ENCODE peak calls at places on chromosomes 7 and 10, in eight cellular contexts. One of them, this sample, is unnamed.

GRCh38 chr7:105760549-105761447 is 115.6 kb downstream of the ATXN7L1 start:
- DNase-seq in HT-29: no peak
- DNase-seq in GM04503: no peak
- DNase-seq in GM03348: peak
- DNase-seq in stimulated activated CD4-positive, alpha-beta T cell treated with anti-CD3 and anti-CD28 coated beads, Interleukin-15, amount 100 ng/mL, for 1 hour: no peak
- DNase-seq in NCI-H1105: no peak
- DNase-seq in stimulated activated CD8-positive, alpha-beta memory T cell treated with anti-CD3 and anti-CD28 coated beads, Interleukin-15, amount 100 ng/mL, for 4 hours: no peak
- DNase-seq in AG09319: no peak
- DNase-seq in this sample: no peak

GRCh38 chr10:49552277-49552676 is 13.4 kb upstream of the ERCC6 start:
- DNase-seq in stimulated activated CD8-positive, alpha-beta memory T cell treated with anti-CD3 and anti-CD28 coated beads, Interleukin-15, amount 100 ng/mL, for 4 hours: no peak
- DNase-seq in NCI-H1105: no peak
- DNase-seq in HT-29: no peak
- DNase-seq in GM04503: peak
- DNase-seq in AG09319: no peak
- DNase-seq in GM03348: peak
- DNase-seq in stimulated activated CD4-positive, alpha-beta T cell treated with anti-CD3 and anti-CD28 coated beads, Interleukin-15, amount 100 ng/mL, for 1 hour: no peak
- DNase-seq in this sample: no peak

GRCh38 chr7:146115665-146116451 is 743 bp upstream of the CNTNAP2 start:
- DNase-seq in GM03348: peak
- DNase-seq in NCI-H1105: peak
- DNase-seq in stimulated activated CD8-positive, alpha-beta memory T cell treated with anti-CD3 and anti-CD28 coated beads, Interleukin-15, amount 100 ng/mL, for 4 hours: no peak
- DNase-seq in GM04503: no peak
- DNase-seq in AG09319: no peak
- DNase-seq in stimulated activated CD4-positive, alpha-beta T cell treated with anti-CD3 and anti-CD28 coated beads, Interleukin-15, amount 100 ng/mL, for 1 hour: no peak
- DNase-seq in HT-29: no peak
- DNase-seq in this sample: no peak

GRCh38 chr10:122346326-122346950 is 28.1 kb upstream of the PLEKHA1 start:
- DNase-seq in stimulated activated CD4-positive, alpha-beta T cell treated with anti-CD3 and anti-CD28 coated beads, Interleukin-15, amount 100 ng/mL, for 1 hour: no peak
- DNase-seq in GM03348: no peak
- DNase-seq in AG09319: no peak
- DNase-seq in NCI-H1105: no peak
- DNase-seq in HT-29: no peak
- DNase-seq in stimulated activated CD8-positive, alpha-beta memory T cell treated with anti-CD3 and anti-CD28 coated beads, Interleukin-15, amount 100 ng/mL, for 4 hours: no peak
- DNase-seq in GM04503: no peak
- DNase-seq in this sample: no peak

GRCh38 chr7:139842414-139843210 is 13.5 kb downstream of the TBXAS1 start:
- DNase-seq in stimulated activated CD8-positive, alpha-beta memory T cell treated with anti-CD3 and anti-CD28 coated beads, Interleukin-15, amount 100 ng/mL, for 4 hours: no peak
- DNase-seq in GM04503: no peak
- DNase-seq in AG09319: no peak
- DNase-seq in NCI-H1105: no peak
- DNase-seq in HT-29: no peak
- DNase-seq in GM03348: no peak
- DNase-seq in stimulated activated CD4-positive, alpha-beta T cell treated with anti-CD3 and anti-CD28 coated beads, Interleukin-15, amount 100 ng/mL, for 1 hour: no peak
- DNase-seq in this sample: no peak

GRCh38 chr7:81743665-81744064 is 26.2 kb downstream of the HGF start:
- DNase-seq in stimulated activated CD8-positive, alpha-beta memory T cell treated with anti-CD3 and anti-CD28 coated beads, Interleukin-15, amount 100 ng/mL, for 4 hours: no peak
- DNase-seq in stimulated activated CD4-positive, alpha-beta T cell treated with anti-CD3 and anti-CD28 coated beads, Interleukin-15, amount 100 ng/mL, for 1 hour: no peak
- DNase-seq in NCI-H1105: no peak
- DNase-seq in GM03348: no peak
- DNase-seq in GM04503: no peak
- DNase-seq in HT-29: no peak
- DNase-seq in AG09319: no peak
- DNase-seq in this sample: no peak

GRCh38 chr10:23439452-23439919 is 611 bp downstream of the OTUD1 start:
- DNase-seq in stimulated activated CD4-positive, alpha-beta T cell treated with anti-CD3 and anti-CD28 coated beads, Interleukin-15, amount 100 ng/mL, for 1 hour: peak
- DNase-seq in GM03348: no peak
- DNase-seq in AG09319: no peak
- DNase-seq in stimulated activated CD8-positive, alpha-beta memory T cell treated with anti-CD3 and anti-CD28 coated beads, Interleukin-15, amount 100 ng/mL, for 4 hours: no peak
- DNase-seq in GM04503: no peak
- DNase-seq in HT-29: no peak
- DNase-seq in NCI-H1105: no peak
- DNase-seq in this sample: no peak

GRCh38 chr10:129905553-129905952 is 58.5 kb downstream of the EBF3 start:
- DNase-seq in NCI-H1105: no peak
- DNase-seq in stimulated activated CD4-positive, alpha-beta T cell treated with anti-CD3 and anti-CD28 coated beads, Interleukin-15, amount 100 ng/mL, for 1 hour: no peak
- DNase-seq in GM03348: no peak
- DNase-seq in HT-29: no peak
- DNase-seq in stimulated activated CD8-positive, alpha-beta memory T cell treated with anti-CD3 and anti-CD28 coated beads, Interleukin-15, amount 100 ng/mL, for 4 hours: no peak
- DNase-seq in AG09319: no peak
- DNase-seq in GM04503: no peak
- DNase-seq in this sample: no peak

GRCh38 chr10:77406764-77407430 is 230.7 kb downstream of the KCNMA1 start:
- DNase-seq in GM04503: no peak
- DNase-seq in HT-29: no peak
- DNase-seq in GM03348: no peak
- DNase-seq in AG09319: no peak
- DNase-seq in stimulated activated CD4-positive, alpha-beta T cell treated with anti-CD3 and anti-CD28 coated beads, Interleukin-15, amount 100 ng/mL, for 1 hour: no peak
- DNase-seq in NCI-H1105: no peak
- DNase-seq in stimulated activated CD8-positive, alpha-beta memory T cell treated with anti-CD3 and anti-CD28 coated beads, Interleukin-15, amount 100 ng/mL, for 4 hours: no peak
- DNase-seq in this sample: no peak

GRCh38 chr7:22762866-22763265 is 35.9 kb downstream of the IL6 start:
- DNase-seq in AG09319: no peak
- DNase-seq in GM04503: no peak
- DNase-seq in GM03348: no peak
- DNase-seq in stimulated activated CD8-positive, alpha-beta memory T cell treated with anti-CD3 and anti-CD28 coated beads, Interleukin-15, amount 100 ng/mL, for 4 hours: no peak
- DNase-seq in stimulated activated CD4-positive, alpha-beta T cell treated with anti-CD3 and anti-CD28 coated beads, Interleukin-15, amount 100 ng/mL, for 1 hour: no peak
- DNase-seq in NCI-H1105: no peak
- DNase-seq in HT-29: no peak
- DNase-seq in this sample: no peak

GRCh38 chr10:33212061-33212748 is 122.3 kb downstream of the NRP1 start:
- DNase-seq in stimulated activated CD8-positive, alpha-beta memory T cell treated with anti-CD3 and anti-CD28 coated beads, Interleukin-15, amount 100 ng/mL, for 4 hours: no peak
- DNase-seq in AG09319: no peak
- DNase-seq in GM04503: no peak
- DNase-seq in stimulated activated CD4-positive, alpha-beta T cell treated with anti-CD3 and anti-CD28 coated beads, Interleukin-15, amount 100 ng/mL, for 1 hour: no peak
- DNase-seq in NCI-H1105: no peak
- DNase-seq in HT-29: no peak
- DNase-seq in GM03348: no peak
- DNase-seq in this sample: no peak

GRCh38 chr7:15720849-15721471 is 34.5 kb upstream of the MEOX2 start:
- DNase-seq in GM03348: peak
- DNase-seq in AG09319: peak
- DNase-seq in stimulated activated CD4-positive, alpha-beta T cell treated with anti-CD3 and anti-CD28 coated beads, Interleukin-15, amount 100 ng/mL, for 1 hour: no peak
- DNase-seq in NCI-H1105: peak
- DNase-seq in stimulated activated CD8-positive, alpha-beta memory T cell treated with anti-CD3 and anti-CD28 coated beads, Interleukin-15, amount 100 ng/mL, for 4 hours: no peak
- DNase-seq in GM04503: no peak
- DNase-seq in HT-29: peak
- DNase-seq in this sample: peak

GRCh38 chr7:47455872-47456185 is 126.1 kb downstream of the TNS3 start:
- DNase-seq in GM04503: no peak
- DNase-seq in stimulated activated CD4-positive, alpha-beta T cell treated with anti-CD3 and anti-CD28 coated beads, Interleukin-15, amount 100 ng/mL, for 1 hour: no peak
- DNase-seq in AG09319: no peak
- DNase-seq in NCI-H1105: no peak
- DNase-seq in stimulated activated CD8-positive, alpha-beta memory T cell treated with anti-CD3 and anti-CD28 coated beads, Interleukin-15, amount 100 ng/mL, for 4 hours: no peak
- DNase-seq in HT-29: no peak
- DNase-seq in GM03348: no peak
- DNase-seq in this sample: no peak

GRCh38 chr7:2060701-2061100 is 172.0 kb downstream of the MAD1L1 start:
- DNase-seq in GM04503: no peak
- DNase-seq in NCI-H1105: no peak
- DNase-seq in GM03348: no peak
- DNase-seq in stimulated activated CD4-positive, alpha-beta T cell treated with anti-CD3 and anti-CD28 coated beads, Interleukin-15, amount 100 ng/mL, for 1 hour: no peak
- DNase-seq in HT-29: no peak
- DNase-seq in AG09319: no peak
- DNase-seq in stimulated activated CD8-positive, alpha-beta memory T cell treated with anti-CD3 and anti-CD28 coated beads, Interleukin-15, amount 100 ng/mL, for 4 hours: no peak
- DNase-seq in this sample: no peak

GRCh38 chr10:98316661-98317060 is 48.7 kb upstream of the LOXL4 start:
- DNase-seq in stimulated activated CD8-positive, alpha-beta memory T cell treated with anti-CD3 and anti-CD28 coated beads, Interleukin-15, amount 100 ng/mL, for 4 hours: no peak
- DNase-seq in GM04503: no peak
- DNase-seq in GM03348: peak
- DNase-seq in NCI-H1105: no peak
- DNase-seq in stimulated activated CD4-positive, alpha-beta T cell treated with anti-CD3 and anti-CD28 coated beads, Interleukin-15, amount 100 ng/mL, for 1 hour: no peak
- DNase-seq in AG09319: no peak
- DNase-seq in HT-29: no peak
- DNase-seq in this sample: no peak

GRCh38 chr7:7970620-7971307 is 2.2 kb downstream of the GLCCI1 start:
- DNase-seq in stimulated activated CD8-positive, alpha-beta memory T cell treated with anti-CD3 and anti-CD28 coated beads, Interleukin-15, amount 100 ng/mL, for 4 hours: no peak
- DNase-seq in GM04503: no peak
- DNase-seq in HT-29: peak
- DNase-seq in GM03348: no peak
- DNase-seq in stimulated activated CD4-positive, alpha-beta T cell treated with anti-CD3 and anti-CD28 coated beads, Interleukin-15, amount 100 ng/mL, for 1 hour: no peak
- DNase-seq in NCI-H1105: peak
- DNase-seq in AG09319: no peak
- DNase-seq in this sample: no peak

GRCh38 chr10:55631071-55631654 is 729.9 kb downstream of the ZWINT start:
- DNase-seq in NCI-H1105: peak
- DNase-seq in AG09319: no peak
- DNase-seq in HT-29: no peak
- DNase-seq in stimulated activated CD4-positive, alpha-beta T cell treated with anti-CD3 and anti-CD28 coated beads, Interleukin-15, amount 100 ng/mL, for 1 hour: no peak
- DNase-seq in stimulated activated CD8-positive, alpha-beta memory T cell treated with anti-CD3 and anti-CD28 coated beads, Interleukin-15, amount 100 ng/mL, for 4 hours: no peak
- DNase-seq in GM03348: peak
- DNase-seq in GM04503: no peak
- DNase-seq in this sample: no peak

GRCh38 chr7:83782628-83783027 is 133.7 kb upstream of the SEMA3E start:
- DNase-seq in NCI-H1105: no peak
- DNase-seq in stimulated activated CD8-positive, alpha-beta memory T cell treated with anti-CD3 and anti-CD28 coated beads, Interleukin-15, amount 100 ng/mL, for 4 hours: no peak
- DNase-seq in AG09319: no peak
- DNase-seq in GM03348: peak
- DNase-seq in stimulated activated CD4-positive, alpha-beta T cell treated with anti-CD3 and anti-CD28 coated beads, Interleukin-15, amount 100 ng/mL, for 1 hour: no peak
- DNase-seq in GM04503: no peak
- DNase-seq in HT-29: no peak
- DNase-seq in this sample: no peak

GRCh38 chr7:18772567-18772965 is 277.0 kb downstream of the HDAC9 start:
- DNase-seq in GM03348: no peak
- DNase-seq in stimulated activated CD4-positive, alpha-beta T cell treated with anti-CD3 and anti-CD28 coated beads, Interleukin-15, amount 100 ng/mL, for 1 hour: no peak
- DNase-seq in AG09319: no peak
- DNase-seq in NCI-H1105: no peak
- DNase-seq in GM04503: no peak
- DNase-seq in HT-29: no peak
- DNase-seq in stimulated activated CD8-positive, alpha-beta memory T cell treated with anti-CD3 and anti-CD28 coated beads, Interleukin-15, amount 100 ng/mL, for 4 hours: no peak
- DNase-seq in this sample: no peak

GRCh38 chr7:131895541-131896173 is 339.2 kb upstream of the PODXL start:
- DNase-seq in stimulated activated CD8-positive, alpha-beta memory T cell treated with anti-CD3 and anti-CD28 coated beads, Interleukin-15, amount 100 ng/mL, for 4 hours: no peak
- DNase-seq in NCI-H1105: no peak
- DNase-seq in HT-29: peak
- DNase-seq in stimulated activated CD4-positive, alpha-beta T cell treated with anti-CD3 and anti-CD28 coated beads, Interleukin-15, amount 100 ng/mL, for 1 hour: no peak
- DNase-seq in GM04503: peak
- DNase-seq in GM03348: peak
- DNase-seq in AG09319: peak
- DNase-seq in this sample: no peak